ENCODE peak calls at places on chromosomes 12 and 14, in eight cellular contexts. M is IMR-90, K is uterus, F is heart left ventricle, R is adrenal gland, P is HCT116, O is tibial nerve, X is suprapubic skin. H is an unnamed sample.

GRCh38 chr14:105146976-105147700 is 21.4 kb downstream of the JAG2 start:
- DNase-seq in K (no peak), O (no peak), R (no peak), P (no peak), X (no peak), M (no peak), F (peak; percentile 57), H (no peak)

GRCh38 chr12:130909111-130909510 is 37.2 kb downstream of the RAN start:
- DNase-seq in M (no peak), K (no peak), X (no peak), P (no peak), O (no peak), R (no peak), F (no peak), H (no peak)

GRCh38 chr14:105890474-105891220 is 364.3 kb downstream of the TMEM121 start:
- DNase-seq in P (no peak), F (peak; percentile 33), O (peak; percentile 6), X (peak; percentile 67), R (no peak), K (peak; percentile 4), M (no peak), H (peak; percentile 5)

GRCh38 chr12:91273542-91273941 is 90.9 kb upstream of the DCN start:
- DNase-seq in M (no peak), K (no peak), P (no peak), X (no peak), O (no peak), F (no peak), R (no peak), H (no peak)

GRCh38 chr12:11882301-11883019 is 188.3 kb upstream of the BCL2L14 start:
- DNase-seq in X (no peak), F (no peak), M (no peak), K (no peak), P (no peak), O (no peak), R (no peak), H (peak; percentile 51)

GRCh38 chr12:120376416-120376815 is 7.5 kb upstream of the MSI1 start:
- DNase-seq in P (no peak), R (no peak), K (no peak), M (no peak), F (no peak), X (no peak), O (no peak), H (no peak)

GRCh38 chr12:76199808-76200207 is 115.3 kb upstream of the NAP1L1 start:
- DNase-seq in F (no peak), K (no peak), O (no peak), M (peak; percentile 89), P (no peak), X (no peak), R (no peak), H (no peak)

GRCh38 chr14:31827325-31827724 is 249.8 kb upstream of the ARHGAP5 start:
- DNase-seq in R (no peak), P (no peak), M (no peak), K (no peak), O (no peak), F (no peak), X (no peak), H (no peak)

GRCh38 chr12:52305921-52306705 is 14.8 kb upstream of the KRT81 start:
- DNase-seq in F (no peak), P (no peak), K (no peak), O (no peak), M (no peak), X (no peak), R (no peak), H (no peak)

GRCh38 chr14:98906123-98906995 is 365.6 kb downstream of the BCL11B start:
- DNase-seq in K (no peak), P (peak; percentile 33), X (no peak), O (peak; percentile 35), R (no peak), F (no peak), M (no peak), H (peak; percentile 29)

GRCh38 chr14:100375273-100375962 is 52.3 kb downstream of the SLC25A47 start:
- DNase-seq in K (peak; percentile 73), O (peak; percentile 45), F (peak; percentile 80), M (peak; percentile 99), X (peak; percentile 88), P (peak; percentile 52), R (peak; percentile 75), H (peak; percentile 68)

GRCh38 chr14:100376751-100377171 is 53.6 kb downstream of the SLC25A47 start:
- DNase-seq in M (peak; percentile 23), X (no peak), P (no peak), O (no peak), F (no peak), K (no peak), R (peak; percentile 31), H (no peak)

GRCh38 chr14:100374891-100375272 is 51.7 kb downstream of the SLC25A47 start:
- DNase-seq in R (peak; percentile 22), M (peak; percentile 20), F (no peak), X (no peak), P (no peak), K (no peak), O (no peak), H (no peak)

GRCh38 chr14:100374270-100374669 is 51.1 kb downstream of the SLC25A47 start:
- DNase-seq in P (no peak), O (no peak), X (no peak), M (no peak), F (no peak), R (peak; percentile 13), K (no peak), H (no peak)

GRCh38 chr14:100375963-100376735 is 53.0 kb downstream of the SLC25A47 start:
- DNase-seq in O (peak; percentile 92), X (peak; percentile 95), M (peak; percentile 95), K (peak; percentile 95), F (peak; percentile 97), P (peak; percentile 83), R (peak; percentile 96), H (peak; percentile 95)
- TF ChIP-seq POLR2A in O (peak; percentile 56), X (no peak), M (peak; percentile 96), K (peak; percentile 85), F (peak; percentile 78), P (peak; percentile 57), R (peak; percentile 18), H (peak; percentile 82)

GRCh38 chr14:69582829-69583228 is 8.2 kb upstream of the CCDC177 start:
- DNase-seq in R (no peak), X (no peak), P (no peak), M (no peak), O (no peak), F (no peak), K (no peak), H (no peak)
- H3K9me3 ChIP-seq in R (no peaks in the 10 kb centered on the region), X (no peaks in the 10 kb centered on the region), P (no peaks in the 10 kb centered on the region), M (no peaks in the 10 kb centered on the region), O (no peaks in the 10 kb centered on the region), F (no peaks in the 10 kb centered on the region), K (no peaks in the 10 kb centered on the region), H (no peaks in the 10 kb centered on the region)

GRCh38 chr12:68367903-68368302 is 35.7 kb upstream of the MDM1 start:
- DNase-seq in K (no peak), F (no peak), O (no peak), M (no peak), P (no peak), R (no peak), X (no peak), H (no peak)

GRCh38 chr12:68368332-68368731 is 36.2 kb upstream of the MDM1 start:
- DNase-seq in R (no peak), K (no peak), P (no peak), O (no peak), M (no peak), F (no peak), X (no peak), H (no peak)

GRCh38 chr12:68361953-68362352 is 29.8 kb upstream of the MDM1 start:
- DNase-seq in P (no peak), R (no peak), O (no peak), M (no peak), K (no peak), X (no peak), F (no peak), H (no peak)

GRCh38 chr12:68367136-68367535 is 35.0 kb upstream of the MDM1 start:
- DNase-seq in K (no peak), P (no peak), F (no peak), M (no peak), X (no peak), R (no peak), O (no peak), H (no peak)

DNA sequence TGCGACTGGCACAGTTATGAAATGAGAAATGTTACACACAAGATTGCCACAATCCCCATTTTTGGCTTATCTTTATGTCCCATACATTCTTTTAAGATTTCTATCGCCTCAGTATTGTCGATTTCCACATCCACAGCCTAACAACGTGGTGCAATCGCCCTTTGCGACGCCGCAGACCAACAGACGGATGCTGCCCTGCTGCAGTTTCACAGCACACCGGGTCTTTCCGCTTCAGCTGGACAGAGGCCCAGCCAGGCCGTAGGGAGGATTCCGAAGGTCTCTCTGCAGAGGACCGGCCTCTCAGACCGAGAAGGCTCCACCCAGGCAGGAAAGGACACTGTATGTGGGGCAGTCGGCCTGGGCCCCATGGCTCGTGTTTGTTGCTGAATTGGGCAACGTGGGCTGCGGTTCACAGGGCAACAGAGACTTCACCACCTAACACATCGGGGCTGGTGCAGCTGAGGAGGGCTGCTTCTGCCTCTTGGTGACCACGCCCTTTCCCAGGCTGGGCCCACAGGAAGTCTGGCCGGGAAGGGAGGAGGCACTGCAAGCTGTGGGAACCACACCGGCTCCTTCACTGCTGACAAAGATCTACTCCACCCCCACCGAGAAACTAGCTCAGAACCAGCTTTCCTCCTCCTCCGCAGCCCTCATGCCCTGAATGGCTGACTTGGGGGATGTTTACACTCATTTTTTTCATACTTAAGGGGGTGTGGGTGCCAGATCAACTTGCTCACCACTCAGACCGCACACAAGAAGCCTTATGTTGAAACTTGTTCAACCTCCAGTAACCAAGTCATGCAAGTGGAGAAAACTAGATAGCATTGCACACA is 32.9 kb upstream of the MDM1 start:
- DNase-seq in K (peak; percentile 86), P (peak; percentile 57), M (peak; percentile 98), X (peak; percentile 94), R (peak; percentile 90), O (peak; percentile 89), F (peak; percentile 93), H (peak; percentile 92)
- TF ChIP-seq POLR2A in K (peak; percentile 35), P (peak; percentile 62), M (no peak), X (peak; percentile 29), R (peak; percentile 41), O (peak; percentile 27), F (no peak), H (peak; percentile 48)

GRCh38 chr14:62532186-62532585 is 513.1 kb downstream of the KCNH5 start:
- DNase-seq in K (no peak), M (peak; percentile 18), R (no peak), O (no peak), P (no peak), F (no peak), X (no peak), H (no peak)
- H3K9me3 ChIP-seq in K (no peaks in the 10 kb centered on the region), M (no peaks in the 10 kb centered on the region), R (no peaks in the 10 kb centered on the region), O (no peaks in the 10 kb centered on the region), P (peaks cover 9% of the 10 kb centered on the region), F (no peaks in the 10 kb centered on the region), X (no peaks in the 10 kb centered on the region), H (no peaks in the 10 kb centered on the region)

GRCh38 chr12:48716168-48716492 is 377 bp downstream of the CCNT1 start:
- DNase-seq in O (no peak), P (no peak), F (no peak), M (no peak), R (no peak), K (no peak), X (no peak), H (no peak)
- TF ChIP-seq POLR2A in O (no peak), P (no peak), F (no peak), M (no peak), R (no peak), K (no peak), X (no peak), H (no peak)

GRCh38 chr14:29687071-29687765 is 240.4 kb downstream of the PRKD1 start:
- DNase-seq in M (peak; percentile 12), K (no peak), F (no peak), O (no peak), P (no peak), X (no peak), R (no peak), H (no peak)
- H3K9me3 ChIP-seq in M (no peaks in the 10 kb centered on the region), K (no peaks in the 10 kb centered on the region), F (no peaks in the 10 kb centered on the region), O (no peaks in the 10 kb centered on the region), P (peaks cover 35% of the 10 kb centered on the region), X (no peaks in the 10 kb centered on the region), R (no peaks in the 10 kb centered on the region), H (no peaks in the 10 kb centered on the region)

H was measured in transverse colon.